ENCODE peak calls at places on chromosomes 6 and 20, in five cellular contexts. B, K, M, R and F are unnamed samples.

GRCh38 chr6:75077694-75078093 is 128.2 kb downstream of the COL12A1 start:
- DNase-seq in R (no peak), M (no peak), K (no peak), B (no peak), F (no peak)

GRCh38 chr20:53778041-53778516 is 184.4 kb upstream of the ZNF217 start:
- DNase-seq in R (no peak), M (no peak), K (no peak), B (no peak), F (peak; percentile 77)

GRCh38 chr6:6105472-6106036 is 98.8 kb upstream of the NRN1 start:
- DNase-seq in M (no peak), B (no peak), R (no peak), K (no peak), F (no peak)

GRCh38 chr20:63980317-63980805 is 571 bp upstream of the PRPF6 start:
- DNase-seq in K (no peak), B (no peak), M (no peak), R (peak; percentile 78), F (no peak)

GRCh38 chr20:54534101-54534500 is 58.7 kb downstream of the DOK5 start:
- DNase-seq in K (no peak), M (no peak), B (no peak), R (no peak), F (no peak)

GRCh38 chr6:16402501-16402900 is 164.1 kb downstream of the GMPR start:
- DNase-seq in M (no peak), R (no peak), K (no peak), B (peak; percentile 22), F (no peak)

GRCh38 chr6:51702851-51703250 is 384.6 kb downstream of the PKHD1 start:
- DNase-seq in R (no peak), M (no peak), B (no peak), K (no peak), F (no peak)

GRCh38 chr20:25000268-25000801 is 7.8 kb upstream of the APMAP start:
- DNase-seq in B (peak; percentile 65), M (peak; percentile 25), R (peak; percentile 89), K (peak; percentile 24), F (peak; percentile 97)

GRCh38 chr6:17431581-17431980 is 38.2 kb downstream of the CAP2 start:
- DNase-seq in R (no peak), M (peak; percentile 44), K (no peak), B (no peak), F (no peak)

GRCh38 chr6:81612136-81612535 is 140.3 kb downstream of the TENT5A start:
- DNase-seq in M (no peak), R (no peak), B (no peak), K (no peak), F (no peak)

GRCh38 chr6:20415304-20416062 is 13.8 kb downstream of the E2F3 start:
- DNase-seq in K (no peak), M (no peak), R (no peak), B (no peak), F (no peak)

GRCh38 chr20:21387528-21387927 is 9.8 kb downstream of the NKX2-4 start:
- DNase-seq in K (no peak), M (no peak), R (no peak), B (no peak), F (no peak)

GRCh38 chr6:37731888-37732287 is 34.2 kb upstream of the MDGA1 start:
- DNase-seq in R (no peak), K (no peak), M (no peak), B (no peak), F (no peak)

GRCh38 chr6:32885698-32886286 is 31.8 kb downstream of the PSMB9 start:
- DNase-seq in R (peak; percentile 45), M (peak; percentile 88), K (no peak), B (no peak), F (no peak)

GRCh38 chr20:5044075-5044620 is 42.8 kb upstream of the SLC23A2 start:
- DNase-seq in R (no peak), K (no peak), M (no peak), B (no peak), F (no peak)

GRCh38 chr6:33579828-33580714 is at the start of gene BAK1:
- DNase-seq in B (peak; percentile 79), K (peak; percentile 99), M (peak; percentile 88), R (peak; percentile 83), F (peak; percentile 88)

GRCh38 chr6:41191569-41191968 is 9.4 kb downstream of the TREML2 start:
- DNase-seq in K (peak; percentile 85), B (no peak), R (no peak), M (no peak), F (no peak)

GRCh38 chr6:167996424-167997199 is 859 bp upstream of the KIF25 start:
- DNase-seq in M (no peak), R (no peak), K (no peak), B (no peak), F (no peak)

GRCh38 chr20:46640536-46641311 is 10.5 kb downstream of the SLC13A3 start:
- DNase-seq in K (no peak), R (no peak), M (no peak), B (no peak), F (no peak)

GRCh38 chr20:36074983-36075382 is 79.6 kb upstream of the EPB41L1 start:
- DNase-seq in B (no peak), R (no peak), M (no peak), K (no peak), F (no peak)

GRCh38 chr6:5260111-5260620 is 584 bp downstream of the LYRM4 start:
- DNase-seq in M (peak; percentile 48), B (peak; percentile 15), R (peak; percentile 80), K (peak; percentile 93), F (peak; percentile 46)

GRCh38 chr6:97186416-97186999 is 96.5 kb downstream of the MMS22L start:
- DNase-seq in R (peak; percentile 48), K (peak; percentile 62), B (peak; percentile 79), M (peak; percentile 74), F (peak; percentile 48)

GRCh38 chr20:986733-987355 is 15.3 kb downstream of the RSPO4 start:
- DNase-seq in K (no peak), M (no peak), R (peak; percentile 30), B (no peak), F (no peak)

GRCh38 chr20:46894579-46894958 is at the start of gene EYA2:
- DNase-seq in B (no peak), K (no peak), R (no peak), M (no peak), F (peak; percentile 43)

GRCh38 chr20:61719691-61720347 is 345.9 kb downstream of the TAF4 start:
- DNase-seq in B (no peak), M (peak; percentile 5), K (peak; percentile 81), R (no peak), F (no peak)

GRCh38 chr20:12371955-12372354 is 454.3 kb downstream of the BTBD3 start:
- DNase-seq in R (no peak), K (no peak), B (no peak), M (no peak), F (no peak)

GRCh38 chr6:158715330-158716311 is 65.8 kb downstream of the SYTL3 start:
- DNase-seq in M (no peak), B (no peak), K (no peak), R (no peak), F (no peak)

GRCh38 chr6:45377555-45378323 is at the start of gene SUPT3H:
- DNase-seq in K (peak; percentile 98), M (peak; percentile 95), B (peak; percentile 82), R (peak; percentile 90), F (peak; percentile 86)

DNA sequence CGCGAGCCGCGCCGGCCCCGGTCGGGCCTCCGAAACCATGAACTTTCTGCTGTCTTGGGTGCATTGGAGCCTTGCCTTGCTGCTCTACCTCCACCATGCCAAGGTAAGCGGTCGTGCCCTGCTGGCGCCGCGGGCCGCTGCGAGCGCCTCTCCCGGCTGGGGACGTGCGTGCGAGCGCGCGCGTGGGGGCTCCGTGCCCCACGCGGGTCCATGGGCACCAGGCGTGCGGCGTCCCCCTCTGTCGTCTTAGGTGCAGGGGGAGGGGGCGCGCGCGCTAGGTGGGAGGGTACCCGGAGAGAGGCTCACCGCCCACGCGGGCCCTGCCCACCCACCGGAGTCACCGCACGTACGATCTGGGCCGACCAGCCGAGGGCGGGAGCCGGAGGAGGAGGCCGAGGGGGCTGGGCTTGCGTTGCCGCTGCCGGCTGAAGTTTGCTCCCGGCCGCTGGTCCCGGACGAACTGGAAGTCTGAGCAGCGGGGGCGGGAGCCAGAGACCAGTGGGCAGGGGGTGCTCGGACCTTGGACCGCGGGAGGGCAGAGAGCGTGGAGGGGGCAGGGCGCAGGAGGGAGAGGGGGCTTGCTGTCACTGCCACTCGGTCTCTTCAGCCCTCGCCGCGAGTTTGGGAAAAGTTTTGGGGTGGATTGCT is 1.3 kb downstream of the VEGFA start:
- DNase-seq in K (peak; percentile 89), M (no peak), B (no peak), R (peak; percentile 54), F (peak; percentile 47)
- TF ChIP-seq CTCF in K (no peak), M (no peak), B (no peak), R (no peak), F (no peak)

GRCh38 chr20:50396623-50397022 is 113.6 kb upstream of the PTPN1 start:
- DNase-seq in B (no peak), K (no peak), M (no peak), R (no peak), F (no peak)
- H3K4me1 ChIP-seq in B (no peaks in the 10 kb centered on the region), K (peaks cover 47% of the 10 kb centered on the region), M (peaks cover 8% of the 10 kb centered on the region), R (peaks cover 16% of the 10 kb centered on the region), F (peaks cover 8% of the 10 kb centered on the region)

GRCh38 chr6:3443221-3443515 is 13.7 kb downstream of the SLC22A23 start:
- DNase-seq in K (no peak), R (no peak), M (no peak), B (no peak), F (no peak)

GRCh38 chr6:3439961-3440360 is 16.9 kb downstream of the SLC22A23 start:
- DNase-seq in M (no peak), K (no peak), B (no peak), R (no peak), F (no peak)

GRCh38 chr6:3444276-3445088 is 12.4 kb downstream of the SLC22A23 start:
- DNase-seq in B (no peak), R (no peak), M (no peak), K (no peak), F (no peak)

GRCh38 chr6:3440911-3441310 is 15.9 kb downstream of the SLC22A23 start:
- DNase-seq in B (no peak), K (no peak), M (no peak), R (no peak), F (no peak)

GRCh38 chr6:3442444-3443220 is 14.2 kb downstream of the SLC22A23 start:
- DNase-seq in B (no peak), K (no peak), R (peak; percentile 64), M (peak; percentile 17), F (no peak)
- TF ChIP-seq CTCF in B (no peak), K (no peak), R (no peak), M (no peak), F (no peak)

GRCh38 chr6:47298475-47298874 is 11.2 kb downstream of the TNFRSF21 start:
- DNase-seq in R (no peak), M (no peak), K (no peak), B (no peak), F (no peak)

GRCh38 chr6:47292027-47292426 is 17.7 kb downstream of the TNFRSF21 start:
- DNase-seq in B (no peak), K (no peak), R (no peak), M (no peak), F (no peak)

GRCh38 chr6:47292944-47293343 is 16.8 kb downstream of the TNFRSF21 start:
- DNase-seq in R (peak; percentile 60), K (no peak), M (no peak), B (no peak), F (no peak)

GRCh38 chr6:47290124-47290834 is 19.4 kb downstream of the TNFRSF21 start:
- DNase-seq in M (no peak), B (no peak), K (no peak), R (no peak), F (no peak)

GRCh38 chr6:47294990-47295389 is 14.7 kb downstream of the TNFRSF21 start:
- DNase-seq in B (no peak), R (no peak), M (no peak), K (no peak), F (no peak)
- H3K4me1 ChIP-seq in B (no peaks in the 10 kb centered on the region), R (peaks cover 23% of the 10 kb centered on the region), M (no peaks in the 10 kb centered on the region), K (no peaks in the 10 kb centered on the region), F (no peaks in the 10 kb centered on the region)

GRCh38 chr6:122405417-122405816 is 6.0 kb downstream of the HSF2 start:
- DNase-seq in M (no peak), R (peak; percentile 8), B (no peak), K (no peak), F (no peak)
- TF ChIP-seq CTCF in M (peak; percentile 23), R (peak; percentile 29), B (no peak), K (no peak), F (no peak)